ENCODE peak calls at places on chromosomes 13 and 19, in five cellular contexts. I is endothelial cell of umbilical vein; M is CD8-positive, alpha-beta memory T cell; D is fibroblast of villous mesenchyme; O is stromal cell of bone marrow. C is an unnamed sample.

GRCh38 chr19:5339950-5340636 is 519 bp downstream of the PTPRS start:
- DNase-seq in I (peak), M (no peak), D (no peak), O (no peak), C (no peak)

GRCh38 chr19:33683881-33684549 is 62.3 kb downstream of the CHST8 start:
- DNase-seq in I (peak), M (no peak), D (peak), O (no peak), C (no peak)

GRCh38 chr19:9850235-9850959 is 15.3 kb downstream of the PIN1 start:
- DNase-seq in I (no peak), M (no peak), D (no peak), O (no peak), C (no peak)

GRCh38 chr13:110716235-110716505 is 2.7 kb downstream of the ING1 start:
- DNase-seq in I (no peak), M (no peak), D (peak), O (no peak), C (no peak)

GRCh38 chr19:49231389-49231788 is 73.8 kb downstream of the TRPM4 start:
- DNase-seq in I (no peak), M (no peak), D (no peak), O (no peak), C (no peak)

GRCh38 chr13:66887088-66887487 is 343.0 kb downstream of the PCDH9 start:
- DNase-seq in I (no peak), M (no peak), D (no peak), O (peak), C (peak)

GRCh38 chr13:52599853-52600603 is 42.2 kb upstream of the HNRNPA1L2 start:
- DNase-seq in I (peak), M (no peak), D (peak), O (no peak), C (no peak)

GRCh38 chr13:41034862-41035261 is 15.7 kb upstream of the ELF1 start:
- DNase-seq in I (peak), M (no peak), D (no peak), O (no peak), C (no peak)

GRCh38 chr13:30725331-30726085 is 9.8 kb upstream of the ALOX5AP start:
- DNase-seq in I (no peak), M (no peak), D (no peak), O (peak), C (no peak)

GRCh38 chr13:54934121-54934520 is 1905.5 kb downstream of the OLFM4 start:
- DNase-seq in I (no peak), M (no peak), D (no peak), O (no peak), C (no peak)

GRCh38 chr13:78133511-78133910 is 214.9 kb upstream of the EDNRB start:
- DNase-seq in I (no peak), M (no peak), D (no peak), O (no peak), C (no peak)

GRCh38 chr19:1924320-1924961 is 16.5 kb upstream of the CSNK1G2 start:
- DNase-seq in I (no peak), M (no peak), D (no peak), O (no peak), C (no peak)

GRCh38 chr13:40390290-40391008 is 276.0 kb downstream of the FOXO1 start:
- DNase-seq in I (no peak), M (no peak), D (no peak), O (no peak), C (no peak)

GRCh38 chr13:45055902-45056648 is 64.2 kb upstream of the GTF2F2 start:
- DNase-seq in I (no peak), M (no peak), D (peak), O (peak), C (no peak)

GRCh38 chr13:40362502-40362901 is 303.9 kb downstream of the FOXO1 start:
- DNase-seq in I (no peak), M (no peak), D (no peak), O (no peak), C (no peak)

GRCh38 chr13:93843082-93843481 is 616.5 kb downstream of the GPC6 start:
- DNase-seq in I (no peak), M (no peak), D (no peak), O (no peak), C (no peak)

GRCh38 chr13:101190337-101190736 is 226.0 kb downstream of the NALCN start:
- DNase-seq in I (no peak), M (no peak), D (peak), O (no peak), C (peak)

C was measured in skeletal muscle cell.